ENCODE peak calls at places on chromosomes 4 and X, in five cellular contexts. L, V, U, A and M are unnamed samples.

GRCh38 chr4:164874791-164875190 is 2.2 kb upstream of the APELA start:
- DNase-seq in A (no peak), U (no peak), L (no peak), V (no peak), M (no peak)

GRCh38 chr4:106312377-106312776 is 3.6 kb downstream of the TBCK start:
- DNase-seq in U (no peak), V (no peak), L (no peak), A (no peak), M (no peak)

GRCh38 chr4:121308328-121308663 is 72.5 kb downstream of the QRFPR start:
- DNase-seq in A (peak), V (no peak), U (no peak), L (no peak), M (no peak)

GRCh38 chr4:38695844-38696243 is 31.8 kb downstream of the KLF3 start:
- DNase-seq in A (no peak), V (no peak), U (no peak), L (no peak), M (no peak)

GRCh38 chr4:67019670-67020069 is 525.6 kb downstream of the CENPC start:
- DNase-seq in L (no peak), U (no peak), A (no peak), V (no peak), M (no peak)

GRCh38 chr4:101791189-101791572 is 651 bp downstream of the BANK1 start:
- DNase-seq in L (no peak), A (no peak), U (peak), V (no peak), M (no peak)

GRCh38 chr4:61555789-61556188 is 355.7 kb downstream of the ADGRL3 start:
- DNase-seq in V (no peak), A (no peak), U (no peak), L (no peak), M (no peak)

GRCh38 chrX:106802388-106803275 is at the start of gene TBC1D8B:
- DNase-seq in A (peak), L (peak), V (peak), U (peak), M (peak)

GRCh38 chr4:151850751-151851150 is 89.9 kb upstream of the GATB start:
- DNase-seq in U (no peak), L (no peak), V (no peak), A (no peak), M (no peak)

GRCh38 chr4:21830272-21830671 is 118.3 kb downstream of the KCNIP4 start:
- DNase-seq in L (no peak), U (no peak), V (no peak), A (no peak), M (no peak)

GRCh38 chr4:132593717-132594400 is 555.2 kb upstream of the PCDH10 start:
- DNase-seq in V (no peak), A (no peak), U (no peak), L (no peak), M (no peak)

GRCh38 chrX:46279925-46280313 is 265.3 kb downstream of the ZNF674 start:
- DNase-seq in V (no peak), A (no peak), U (no peak), L (no peak), M (no peak)

GRCh38 chr4:188023682-188024081 is 28.1 kb downstream of the ZFP42 start:
- DNase-seq in V (no peak), L (no peak), A (no peak), U (no peak), M (no peak)

GRCh38 chr4:31356839-31357238 is 636.7 kb downstream of the PCDH7 start:
- DNase-seq in U (no peak), A (no peak), V (no peak), L (no peak), M (no peak)

GRCh38 chr4:54992266-54992665 is 133.1 kb downstream of the KDR start:
- DNase-seq in L (no peak), V (no peak), U (no peak), A (no peak), M (no peak)

GRCh38 chr4:182014989-182015388 is 228.2 kb upstream of the TENM3 start:
- DNase-seq in A (no peak), L (no peak), V (no peak), U (no peak), M (no peak)

GRCh38 chr4:10162341-10163000 is 45.9 kb upstream of the WDR1 start:
- DNase-seq in U (no peak), L (no peak), V (no peak), A (no peak), M (no peak)

DNA sequence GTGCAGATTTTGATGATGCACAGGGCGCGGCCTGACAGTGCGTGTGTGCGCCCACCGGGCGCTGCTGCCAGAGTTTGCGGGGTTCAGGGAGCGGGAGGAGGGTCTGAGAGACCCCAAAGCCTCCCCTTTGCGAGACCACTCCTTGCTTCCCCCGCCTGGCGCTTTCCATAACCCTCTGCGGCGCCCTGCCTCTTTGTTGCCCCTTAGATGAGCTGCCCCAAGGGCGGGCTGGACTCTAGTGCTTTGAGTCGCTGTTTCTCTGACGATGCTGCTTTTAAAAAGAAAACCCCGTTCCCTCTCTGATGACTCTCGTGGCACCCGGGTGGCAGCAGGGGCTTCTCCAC is 9.9 kb downstream of the MSX1 start:
- DNase-seq in U (no peak), A (no peak), V (no peak), L (no peak), M (no peak)
- TF ChIP-seq CTCF in U (no peak), A (no peak), V (no peak), L (no peak), M (no peak)

GRCh38 chr4:97987019-97987648 is 156.1 kb downstream of the STPG2 start:
- DNase-seq in A (no peak), L (no peak), U (peak), V (no peak), M (no peak)

GRCh38 chr4:97978791-97979488 is 164.3 kb downstream of the STPG2 start:
- DNase-seq in U (no peak), A (no peak), V (no peak), L (no peak), M (no peak)

GRCh38 chr4:97990409-97990808 is 152.9 kb downstream of the STPG2 start:
- DNase-seq in A (no peak), V (no peak), L (no peak), U (no peak), M (no peak)

DNA sequence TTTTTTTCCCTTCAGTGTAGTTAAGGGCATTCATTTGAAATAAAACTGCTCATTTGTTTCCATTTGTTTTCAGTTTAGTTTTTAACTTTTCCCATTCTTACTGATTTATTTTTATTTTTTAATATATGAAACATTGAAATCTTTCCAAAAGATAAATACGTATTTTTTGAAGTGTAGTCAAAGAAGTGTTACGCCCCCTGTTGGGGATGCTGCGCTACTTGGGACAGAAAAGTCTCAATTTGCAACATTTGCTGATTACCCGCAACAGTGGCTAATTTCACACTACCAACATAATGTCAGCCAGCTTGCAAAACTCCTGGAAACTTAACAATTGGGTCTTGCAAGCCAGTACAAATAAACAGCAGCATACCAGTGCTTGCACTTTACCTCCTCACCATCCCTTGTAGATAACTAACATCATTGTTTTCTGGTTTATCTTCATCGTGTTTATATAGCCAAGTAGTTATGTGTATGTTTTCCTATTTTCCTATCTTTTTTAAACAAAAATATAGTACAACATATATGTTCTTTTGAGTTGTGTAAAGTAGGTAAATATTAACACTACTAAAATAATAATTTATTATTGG is 158.6 kb downstream of the STPG2 start:
- DNase-seq in U (no peak), V (no peak), L (no peak), A (no peak), M (peak)
- TF ChIP-seq CTCF in U (peak), V (no peak), L (no peak), A (peak), M (peak)

GRCh38 chrX:8755813-8756212 is 23.9 kb upstream of the ANOS1 start:
- DNase-seq in A (no peak), V (no peak), U (no peak), L (no peak), M (no peak)

GRCh38 chrX:8760021-8760420 is 28.1 kb upstream of the ANOS1 start:
- DNase-seq in V (no peak), L (no peak), U (no peak), A (no peak), M (no peak)

GRCh38 chrX:8749697-8750096 is 17.8 kb upstream of the ANOS1 start:
- DNase-seq in L (no peak), V (no peak), U (no peak), A (no peak), M (no peak)

GRCh38 chrX:8755116-8755515 is 23.2 kb upstream of the ANOS1 start:
- DNase-seq in U (no peak), L (peak), V (no peak), A (no peak), M (peak)
- TF ChIP-seq CTCF in U (no peak), L (peak), V (no peak), A (no peak), M (no peak)

GRCh38 chrX:16743604-16744325 is 24.4 kb downstream of the SYAP1 start:
- DNase-seq in U (no peak), A (no peak), V (no peak), L (no peak), M (no peak)
- TF ChIP-seq CTCF in U (no peak), A (no peak), V (no peak), L (no peak), M (no peak)